ENCODE peak calls at places on chromosomes 2 and 18, in ten cellular contexts. G is activated T-cell treated with anti-CD3 and anti-CD28 coated beads for 4 hours; E is activated CD4-positive, alpha-beta T cell treated with anti-CD3 and anti-CD28 coated beads, Interleukin-2, amount 50 U/mL, for 4 hours; T is neural crest cell; V is NCI-H146; Z is NCI-H1694 treated with DMSO at 0.1 percent for 48 hours; S is DMS 273 treated with DMSO at 0.1 percent for 48 hours; J is activated CD4-positive, CD25-positive, alpha-beta regulatory T cell; U is KBM-7; X is chondrocyte. Q is an unnamed sample.

GRCh38 chr2:43311276-43311675 is 84.9 kb upstream of the ZFP36L2 start:
- DNase-seq in T (no peak), G (no peak), E (no peak), X (no peak), U (no peak), V (no peak), S (no peak), J (no peak), Z (no peak), Q (no peak)

GRCh38 chr2:146041291-146041868 is 1521.5 kb upstream of the ZEB2 start:
- DNase-seq in V (peak), J (no peak), G (no peak), X (no peak), S (no peak), Z (no peak), E (no peak), U (no peak), T (no peak), Q (no peak)

GRCh38 chr18:7205346-7205745 is 25.5 kb upstream of the LRRC30 start:
- DNase-seq in V (no peak), Z (no peak), J (no peak), E (no peak), G (no peak), T (no peak), U (no peak), X (no peak), S (no peak), Q (no peak)

GRCh38 chr18:52766002-52766540 is 426.1 kb downstream of the DCC start:
- DNase-seq in U (no peak), T (no peak), J (no peak), Z (no peak), X (peak), G (no peak), S (no peak), E (no peak), V (no peak), Q (no peak)

GRCh38 chr2:171316220-171316619 is 117.6 kb downstream of the METTL8 start:
- DNase-seq in V (no peak), Z (no peak), S (no peak), T (no peak), G (no peak), U (no peak), J (no peak), X (no peak), E (no peak), Q (no peak)

GRCh38 chr2:74886251-74886650 is 52.3 kb downstream of the HK2 start:
- DNase-seq in J (no peak), Z (no peak), U (no peak), V (no peak), E (no peak), S (no peak), T (no peak), G (no peak), X (no peak), Q (no peak)

GRCh38 chr2:49294225-49294624 is 139.9 kb upstream of the FSHR start:
- DNase-seq in V (no peak), J (no peak), E (no peak), Z (no peak), U (no peak), X (no peak), G (no peak), T (no peak), S (no peak), Q (no peak)

GRCh38 chr18:21805771-21806366 is 65.3 kb downstream of the MIB1 start:
- DNase-seq in X (no peak), T (no peak), J (no peak), Z (no peak), S (no peak), E (no peak), G (no peak), U (no peak), V (no peak), Q (no peak)

GRCh38 chr2:99691931-99692330 is 202.1 kb upstream of the REV1 start:
- DNase-seq in E (no peak), U (no peak), X (no peak), T (no peak), Z (no peak), S (no peak), V (no peak), G (no peak), J (no peak), Q (no peak)

GRCh38 chr2:171675810-171676345 is 11.4 kb upstream of the DYNC1I2 start:
- DNase-seq in X (no peak), V (peak), T (no peak), S (no peak), E (no peak), G (no peak), U (no peak), J (no peak), Z (no peak), Q (no peak)

GRCh38 chr2:150023663-150024062 is 436.1 kb upstream of the MMADHC start:
- DNase-seq in J (no peak), U (no peak), Z (no peak), S (no peak), V (no peak), T (no peak), G (no peak), X (no peak), E (no peak), Q (no peak)

GRCh38 chr2:195658541-195658890 is 1.5 kb downstream of the SLC39A10 start:
- DNase-seq in G (peak), Z (no peak), J (no peak), V (peak), X (no peak), S (peak), T (no peak), U (no peak), E (peak), Q (no peak)

GRCh38 chr2:183207110-183207509 is 82.9 kb downstream of the NUP35 start:
- DNase-seq in X (no peak), T (no peak), J (no peak), U (peak), Z (no peak), E (no peak), V (no peak), G (no peak), S (no peak), Q (no peak)

GRCh38 chr2:28447943-28448737 is 47.7 kb upstream of the PLB1 start:
- DNase-seq in U (peak), S (no peak), J (no peak), Z (no peak), X (no peak), T (no peak), G (no peak), E (no peak), V (no peak), Q (no peak)

GRCh38 chr2:118046628-118047210 is 32.8 kb upstream of the CCDC93 start:
- DNase-seq in Z (peak), T (no peak), J (no peak), G (no peak), E (no peak), X (no peak), U (peak), V (peak), S (no peak), Q (no peak)

GRCh38 chr18:812673-813404 is 797 bp upstream of the YES1 start:
- DNase-seq in G (peak), E (peak), U (peak), T (no peak), S (peak), X (no peak), V (peak), J (peak), Z (no peak), Q (peak)

GRCh38 chr2:175600024-175600831 is 401.8 kb downstream of the LNPK start:
- DNase-seq in E (no peak), T (no peak), S (no peak), G (no peak), X (no peak), Z (no peak), U (no peak), V (peak), J (no peak), Q (no peak)

GRCh38 chr2:189559579-189560272 is 20.9 kb downstream of the SLC40A1 start:
- DNase-seq in T (no peak), S (no peak), V (no peak), U (peak), E (no peak), X (no peak), J (no peak), Z (no peak), G (no peak), Q (no peak)

GRCh38 chr2:176114120-176114929 is 2.3 kb upstream of the HOXD10 start:
- DNase-seq in V (peak), X (no peak), E (no peak), U (no peak), G (no peak), J (no peak), Z (no peak), T (no peak), S (no peak), Q (no peak)

GRCh38 chr2:159126653-159127052 is 158.2 kb downstream of the TANC1 start:
- DNase-seq in J (no peak), G (no peak), U (no peak), X (no peak), E (no peak), Z (no peak), T (no peak), S (no peak), V (no peak), Q (no peak)

GRCh38 chr18:79334496-79335233 is 61.1 kb upstream of the NFATC1 start:
- DNase-seq in X (no peak), Z (no peak), U (no peak), S (no peak), E (no peak), T (no peak), G (no peak), V (no peak), J (no peak), Q (no peak)

GRCh38 chr2:134796373-134796772 is 42.0 kb upstream of the ACMSD start:
- DNase-seq in X (no peak), E (no peak), G (no peak), Z (no peak), V (no peak), S (no peak), T (no peak), U (no peak), J (no peak), Q (no peak)

GRCh38 chr18:51153659-51154371 is 43.7 kb downstream of the MEX3C start:
- DNase-seq in X (no peak), U (peak), Z (no peak), E (peak), J (peak), S (no peak), V (no peak), G (peak), T (no peak), Q (peak)

GRCh38 chr2:11344956-11345671 is 678 bp upstream of the ROCK2 start:
- DNase-seq in T (peak), J (no peak), S (no peak), U (peak), X (peak), G (peak), V (peak), E (peak), Z (peak), Q (no peak)

GRCh38 chr18:52569492-52569891 is 229.5 kb downstream of the DCC start:
- DNase-seq in E (no peak), G (no peak), U (no peak), V (no peak), Z (no peak), S (no peak), J (no peak), T (no peak), X (no peak), Q (no peak)

GRCh38 chr2:9300829-9301453 is 94.3 kb downstream of the ASAP2 start:
- DNase-seq in J (no peak), T (no peak), Z (no peak), G (no peak), E (no peak), X (no peak), V (no peak), U (peak), S (no peak), Q (no peak)

GRCh38 chr2:209331291-209331844 is 92.5 kb upstream of the MAP2 start:
- DNase-seq in U (peak), T (no peak), V (peak), E (no peak), Z (peak), G (no peak), S (peak), X (no peak), J (no peak), Q (no peak)

GRCh38 chr2:29570539-29570938 is 350.8 kb downstream of the ALK start:
- DNase-seq in V (no peak), Z (no peak), J (no peak), X (no peak), G (no peak), U (no peak), T (no peak), S (no peak), E (no peak), Q (no peak)

GRCh38 chr2:3154694-3155093 is 222.9 kb downstream of the EIPR1 start:
- DNase-seq in V (no peak), E (no peak), Z (no peak), U (no peak), X (no peak), G (no peak), T (no peak), J (no peak), S (no peak), Q (no peak)

GRCh38 chr2:33246432-33246831 is 230.0 kb upstream of the RASGRP3 start:
- DNase-seq in G (no peak), X (no peak), S (no peak), V (no peak), J (no peak), E (no peak), U (no peak), Z (no peak), T (no peak), Q (no peak)

GRCh38 chr18:37414816-37415215 is 150.8 kb downstream of the CELF4 start:
- DNase-seq in V (no peak), Z (no peak), X (no peak), E (no peak), T (no peak), S (no peak), G (no peak), U (no peak), J (no peak), Q (no peak)

GRCh38 chr2:237643582-237643981 is 16.2 kb downstream of the LRRFIP1 start:
- DNase-seq in X (no peak), G (no peak), S (no peak), E (no peak), V (no peak), Z (no peak), J (no peak), T (no peak), U (no peak), Q (no peak)